ENCODE peak calls at places on chromosome 10, in six cellular contexts. One of them, this sample, is unnamed. For H3K9me3 and H3K4me1, the result is how much of the 10 kb centered on the place peaks cover.

GRCh38 chr10:87640043-87640442 is 19.6 kb upstream of the PAPSS2 start:
- DNase-seq in gastrocnemius medialis: no peak
- DNase-seq in pancreas: no peak
- DNase-seq in SK-N-SH: no peak
- DNase-seq in colonic mucosa: no peak
- DNase-seq in fibroblast of lung: no peak
- DNase-seq in this sample: no peak

GRCh38 chr10:80429521-80429966 is 21.2 kb downstream of the PRXL2A start:
- DNase-seq in gastrocnemius medialis: no peak
- DNase-seq in colonic mucosa: peak
- DNase-seq in SK-N-SH: no peak
- DNase-seq in fibroblast of lung: no peak
- DNase-seq in pancreas: no peak
- DNase-seq in this sample: no peak

GRCh38 chr10:28872592-28873165 is 195.4 kb downstream of the BAMBI start:
- DNase-seq in SK-N-SH: no peak
- DNase-seq in fibroblast of lung: peak
- DNase-seq in gastrocnemius medialis: no peak
- DNase-seq in colonic mucosa: no peak
- DNase-seq in pancreas: no peak
- DNase-seq in this sample: no peak

GRCh38 chr10:79097021-79097695 is 28.4 kb downstream of the ZMIZ1 start:
- DNase-seq in SK-N-SH: peak
- DNase-seq in pancreas: no peak
- DNase-seq in gastrocnemius medialis: no peak
- DNase-seq in colonic mucosa: no peak
- DNase-seq in fibroblast of lung: peak
- DNase-seq in this sample: no peak

GRCh38 chr10:100303724-100304319 is 17.3 kb upstream of the BLOC1S2 start:
- DNase-seq in gastrocnemius medialis: no peak
- DNase-seq in colonic mucosa: no peak
- DNase-seq in SK-N-SH: peak
- DNase-seq in pancreas: no peak
- DNase-seq in fibroblast of lung: peak
- DNase-seq in this sample: no peak

GRCh38 chr10:43396061-43396927 is 12.7 kb downstream of the HNRNPF start:
- DNase-seq in gastrocnemius medialis: peak
- DNase-seq in SK-N-SH: peak
- DNase-seq in pancreas: peak
- DNase-seq in fibroblast of lung: peak
- DNase-seq in colonic mucosa: peak
- DNase-seq in this sample: peak

GRCh38 chr10:112519129-112519761 is 72.2 kb downstream of the VTI1A start:
- DNase-seq in fibroblast of lung: no peak
- DNase-seq in gastrocnemius medialis: no peak
- DNase-seq in colonic mucosa: peak
- DNase-seq in SK-N-SH: no peak
- DNase-seq in pancreas: no peak
- DNase-seq in this sample: no peak

GRCh38 chr10:76632158-76633051 is 1005.2 kb downstream of the KCNMA1 start:
- DNase-seq in SK-N-SH: no peak
- DNase-seq in pancreas: peak
- DNase-seq in gastrocnemius medialis: no peak
- DNase-seq in colonic mucosa: peak
- DNase-seq in fibroblast of lung: no peak
- DNase-seq in this sample: no peak

GRCh38 chr10:125985557-125986246 is 89.3 kb downstream of the FANK1 start:
- DNase-seq in gastrocnemius medialis: no peak
- DNase-seq in SK-N-SH: no peak
- DNase-seq in fibroblast of lung: no peak
- DNase-seq in pancreas: no peak
- DNase-seq in colonic mucosa: no peak
- DNase-seq in this sample: no peak

GRCh38 chr10:103676058-103676785 is 179.2 kb downstream of the SH3PXD2A start:
- DNase-seq in pancreas: no peak
- DNase-seq in fibroblast of lung: peak
- DNase-seq in colonic mucosa: no peak
- DNase-seq in gastrocnemius medialis: peak
- DNase-seq in SK-N-SH: no peak
- DNase-seq in this sample: peak

GRCh38 chr10:60726253-60726652 is 52.0 kb upstream of the CDK1 start:
- DNase-seq in colonic mucosa: no peak
- DNase-seq in SK-N-SH: no peak
- DNase-seq in pancreas: no peak
- DNase-seq in fibroblast of lung: no peak
- DNase-seq in gastrocnemius medialis: no peak
- DNase-seq in this sample: no peak

GRCh38 chr10:119253433-119254174 is 46.2 kb downstream of the GRK5 start:
- DNase-seq in colonic mucosa: peak
- DNase-seq in fibroblast of lung: peak
- DNase-seq in gastrocnemius medialis: peak
- DNase-seq in pancreas: no peak
- DNase-seq in SK-N-SH: peak
- DNase-seq in this sample: peak

GRCh38 chr10:120457431-120458172 is 575 bp downstream of the PLPP4 start:
- DNase-seq in gastrocnemius medialis: no peak
- DNase-seq in fibroblast of lung: no peak
- DNase-seq in SK-N-SH: no peak
- DNase-seq in pancreas: no peak
- DNase-seq in colonic mucosa: no peak
- DNase-seq in this sample: no peak

GRCh38 chr10:31353574-31353973 is 34.6 kb downstream of the ZEB1 start:
- DNase-seq in gastrocnemius medialis: no peak
- DNase-seq in pancreas: no peak
- DNase-seq in colonic mucosa: no peak
- DNase-seq in SK-N-SH: no peak
- DNase-seq in fibroblast of lung: peak
- DNase-seq in this sample: no peak

GRCh38 chr10:14374745-14375445 is 44.2 kb upstream of the FRMD4A start:
- DNase-seq in fibroblast of lung: no peak
- DNase-seq in pancreas: no peak
- DNase-seq in SK-N-SH: no peak
- DNase-seq in gastrocnemius medialis: no peak
- DNase-seq in colonic mucosa: no peak
- DNase-seq in this sample: no peak

GRCh38 chr10:96690755-96691730 is 29.3 kb downstream of the PIK3AP1 start:
- DNase-seq in pancreas: no peak
- DNase-seq in SK-N-SH: no peak
- DNase-seq in gastrocnemius medialis: no peak
- DNase-seq in colonic mucosa: no peak
- DNase-seq in fibroblast of lung: no peak
- DNase-seq in this sample: no peak

GRCh38 chr10:31261502-31262311 is 57.3 kb upstream of the ZEB1 start:
- DNase-seq in SK-N-SH: no peak
- DNase-seq in gastrocnemius medialis: no peak
- DNase-seq in pancreas: no peak
- DNase-seq in colonic mucosa: no peak
- DNase-seq in fibroblast of lung: peak
- DNase-seq in this sample: no peak

GRCh38 chr10:75191821-75192568 is 18.6 kb upstream of the VDAC2 start:
- DNase-seq in fibroblast of lung: peak
- DNase-seq in SK-N-SH: no peak
- DNase-seq in gastrocnemius medialis: peak
- DNase-seq in colonic mucosa: peak
- DNase-seq in pancreas: peak
- DNase-seq in this sample: no peak
- TF ChIP-seq CTCF in fibroblast of lung: peak
- TF ChIP-seq CTCF in SK-N-SH: no peak
- TF ChIP-seq CTCF in gastrocnemius medialis: no peak
- TF ChIP-seq CTCF in colonic mucosa: no peak
- TF ChIP-seq CTCF in pancreas: no peak
- TF ChIP-seq CTCF in this sample: no peak

GRCh38 chr10:131249957-131250347 is 61.6 kb downstream of the TCERG1L start:
- DNase-seq in pancreas: no peak
- DNase-seq in SK-N-SH: no peak
- DNase-seq in colonic mucosa: no peak
- DNase-seq in gastrocnemius medialis: no peak
- DNase-seq in fibroblast of lung: no peak
- DNase-seq in this sample: peak

GRCh38 chr10:131248376-131249165 is 63.0 kb downstream of the TCERG1L start:
- DNase-seq in colonic mucosa: no peak
- DNase-seq in fibroblast of lung: no peak
- DNase-seq in pancreas: no peak
- DNase-seq in SK-N-SH: no peak
- DNase-seq in gastrocnemius medialis: no peak
- DNase-seq in this sample: peak

GRCh38 chr10:131250454-131251145 is 60.9 kb downstream of the TCERG1L start:
- DNase-seq in gastrocnemius medialis: no peak
- DNase-seq in colonic mucosa: no peak
- DNase-seq in pancreas: no peak
- DNase-seq in fibroblast of lung: no peak
- DNase-seq in SK-N-SH: no peak
- DNase-seq in this sample: peak

GRCh38 chr10:131247873-131248272 is 63.6 kb downstream of the TCERG1L start:
- DNase-seq in fibroblast of lung: no peak
- DNase-seq in pancreas: no peak
- DNase-seq in colonic mucosa: no peak
- DNase-seq in gastrocnemius medialis: no peak
- DNase-seq in SK-N-SH: no peak
- DNase-seq in this sample: no peak

DNA sequence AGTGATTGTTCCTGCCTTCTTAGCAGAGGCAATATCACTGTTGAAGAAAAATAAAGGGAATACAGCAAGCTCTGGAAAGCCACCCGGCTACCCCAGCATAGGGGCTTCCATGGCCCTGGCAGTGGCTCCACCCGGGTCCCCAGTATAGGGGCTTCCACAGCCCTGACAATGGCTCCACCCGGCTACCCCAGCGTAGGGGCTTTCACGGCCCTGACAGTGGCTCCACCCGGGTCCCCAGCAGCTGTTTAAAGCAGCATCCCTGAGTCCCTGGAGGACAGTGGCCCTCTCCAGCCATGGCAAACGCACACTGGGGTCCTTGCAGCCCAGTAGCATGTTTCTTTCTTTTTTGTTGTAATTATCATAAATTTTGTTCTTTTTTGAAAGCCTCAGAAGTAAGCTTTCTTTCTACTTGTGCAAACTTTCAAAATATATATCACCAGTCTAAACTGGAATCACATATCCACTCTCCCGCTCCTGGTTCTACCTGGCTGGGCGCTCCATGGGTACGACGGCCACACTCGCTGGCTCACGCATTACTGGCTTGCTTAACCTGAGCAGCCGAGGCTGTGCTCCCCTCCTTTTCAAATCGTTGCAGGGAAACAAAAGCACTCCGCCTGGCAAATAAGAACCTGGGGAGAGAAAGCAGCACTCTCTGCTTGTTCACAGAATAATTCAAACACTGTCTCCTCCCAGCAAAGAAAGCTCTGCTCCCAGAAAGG is 62.1 kb downstream of the TCERG1L start:
- DNase-seq in SK-N-SH: no peak
- DNase-seq in pancreas: no peak
- DNase-seq in gastrocnemius medialis: no peak
- DNase-seq in fibroblast of lung: no peak
- DNase-seq in colonic mucosa: no peak
- DNase-seq in this sample: peak
- H3K9me3 ChIP-seq in SK-N-SH: under half
- H3K9me3 ChIP-seq in pancreas: under half
- H3K9me3 ChIP-seq in gastrocnemius medialis: under half
- H3K9me3 ChIP-seq in fibroblast of lung: under half
- H3K9me3 ChIP-seq in colonic mucosa: under half
- H3K9me3 ChIP-seq in this sample: under half

GRCh38 chr10:124738441-124738840 is 5.7 kb downstream of the FAM53B start:
- DNase-seq in SK-N-SH: no peak
- DNase-seq in pancreas: no peak
- DNase-seq in fibroblast of lung: no peak
- DNase-seq in gastrocnemius medialis: no peak
- DNase-seq in colonic mucosa: peak
- DNase-seq in this sample: no peak

GRCh38 chr10:124737708-124738107 is 6.5 kb downstream of the FAM53B start:
- DNase-seq in SK-N-SH: no peak
- DNase-seq in colonic mucosa: peak
- DNase-seq in fibroblast of lung: no peak
- DNase-seq in pancreas: no peak
- DNase-seq in gastrocnemius medialis: no peak
- DNase-seq in this sample: no peak

GRCh38 chr10:124735491-124736286 is 8.5 kb downstream of the FAM53B start:
- DNase-seq in pancreas: no peak
- DNase-seq in SK-N-SH: no peak
- DNase-seq in colonic mucosa: no peak
- DNase-seq in fibroblast of lung: no peak
- DNase-seq in gastrocnemius medialis: no peak
- DNase-seq in this sample: no peak

GRCh38 chr10:124737221-124737620 is 7.0 kb downstream of the FAM53B start:
- DNase-seq in fibroblast of lung: no peak
- DNase-seq in pancreas: no peak
- DNase-seq in colonic mucosa: no peak
- DNase-seq in SK-N-SH: no peak
- DNase-seq in gastrocnemius medialis: no peak
- DNase-seq in this sample: no peak

GRCh38 chr10:124736491-124737136 is 7.6 kb downstream of the FAM53B start:
- DNase-seq in colonic mucosa: peak
- DNase-seq in gastrocnemius medialis: peak
- DNase-seq in fibroblast of lung: peak
- DNase-seq in pancreas: peak
- DNase-seq in SK-N-SH: no peak
- DNase-seq in this sample: peak
- H3K4me1 ChIP-seq in colonic mucosa: half or more
- H3K4me1 ChIP-seq in gastrocnemius medialis: half or more
- H3K4me1 ChIP-seq in fibroblast of lung: under half
- H3K4me1 ChIP-seq in pancreas: under half
- H3K4me1 ChIP-seq in SK-N-SH: half or more
- H3K4me1 ChIP-seq in this sample: half or more

GRCh38 chr10:89303161-89303560 is 1.3 kb downstream of the IFIT2 start:
- DNase-seq in gastrocnemius medialis: no peak
- DNase-seq in pancreas: no peak
- DNase-seq in colonic mucosa: no peak
- DNase-seq in SK-N-SH: no peak
- DNase-seq in fibroblast of lung: no peak
- DNase-seq in this sample: no peak

GRCh38 chr10:89302628-89303027 is 782 bp downstream of the IFIT2 start:
- DNase-seq in gastrocnemius medialis: no peak
- DNase-seq in SK-N-SH: no peak
- DNase-seq in fibroblast of lung: no peak
- DNase-seq in pancreas: no peak
- DNase-seq in colonic mucosa: no peak
- DNase-seq in this sample: no peak

GRCh38 chr10:89309646-89310045 is 7.8 kb downstream of the IFIT2 start:
- DNase-seq in pancreas: no peak
- DNase-seq in fibroblast of lung: no peak
- DNase-seq in gastrocnemius medialis: no peak
- DNase-seq in SK-N-SH: no peak
- DNase-seq in colonic mucosa: no peak
- DNase-seq in this sample: no peak

GRCh38 chr10:89307213-89307612 is 5.4 kb downstream of the IFIT2 start:
- DNase-seq in colonic mucosa: no peak
- DNase-seq in fibroblast of lung: no peak
- DNase-seq in SK-N-SH: no peak
- DNase-seq in gastrocnemius medialis: no peak
- DNase-seq in pancreas: no peak
- DNase-seq in this sample: no peak

DNA sequence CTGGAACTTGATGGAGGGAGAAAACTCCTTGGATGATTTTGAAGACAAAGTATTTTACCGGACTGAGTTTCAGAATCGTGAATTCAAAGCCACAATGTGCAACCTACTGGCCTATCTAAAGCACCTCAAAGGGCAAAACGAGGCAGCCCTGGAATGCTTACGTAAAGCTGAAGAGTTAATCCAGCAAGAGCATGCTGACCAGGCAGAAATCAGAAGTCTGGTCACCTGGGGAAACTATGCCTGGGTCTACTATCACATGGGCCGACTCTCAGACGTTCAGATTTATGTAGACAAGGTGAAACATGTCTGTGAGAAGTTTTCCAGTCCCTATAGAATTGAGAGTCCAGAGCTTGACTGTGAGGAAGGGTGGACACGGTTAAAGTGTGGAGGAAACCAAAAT is 4.2 kb downstream of the IFIT2 start:
- DNase-seq in SK-N-SH: no peak
- DNase-seq in fibroblast of lung: no peak
- DNase-seq in colonic mucosa: no peak
- DNase-seq in pancreas: no peak
- DNase-seq in gastrocnemius medialis: no peak
- DNase-seq in this sample: no peak
- TF ChIP-seq CTCF in SK-N-SH: no peak
- TF ChIP-seq CTCF in fibroblast of lung: no peak
- TF ChIP-seq CTCF in colonic mucosa: no peak
- TF ChIP-seq CTCF in pancreas: no peak
- TF ChIP-seq CTCF in gastrocnemius medialis: no peak
- TF ChIP-seq CTCF in this sample: no peak